ENCODE peak calls at places on chromosomes 7 and 10, in ten cellular contexts. Y, Z, G, L, O, R, U, N, H and I are unnamed samples.

GRCh38 chr10:132489053-132489703 is 48.4 kb upstream of the INPP5A start:
- DNase-seq in Y (peak; percentile 29), Z (no peak), G (no peak), L (no peak), O (no peak), R (peak; percentile 56), U (peak; percentile 83), N (peak; percentile 56), H (peak; percentile 42), I (no peak)

GRCh38 chr7:26399309-26399610 is 107.6 kb downstream of the SNX10 start:
- DNase-seq in Y (no peak), Z (no peak), G (peak; percentile 48), L (peak; percentile 39), O (no peak), R (peak; percentile 18), U (peak; percentile 55), N (no peak), H (peak; percentile 29), I (no peak)

GRCh38 chr10:12796431-12797185 is 204.9 kb downstream of the CCDC3 start:
- DNase-seq in Y (no peak), Z (no peak), G (no peak), L (no peak), O (no peak), R (no peak), U (no peak), N (no peak), H (no peak), I (no peak)

GRCh38 chr7:152202056-152202455 is 176.6 kb downstream of the GALNT11 start:
- DNase-seq in Y (no peak), Z (no peak), G (no peak), L (no peak), O (no peak), R (peak; percentile 31), U (peak; percentile 77), N (no peak), H (no peak), I (no peak)

GRCh38 chr7:36606442-36607205 is 117.7 kb downstream of the AOAH start:
- DNase-seq in Y (no peak), Z (no peak), G (no peak), L (no peak), O (no peak), R (no peak), U (no peak), N (no peak), H (no peak), I (no peak)

GRCh38 chr7:132347129-132347528 is 229.1 kb downstream of the PLXNA4 start:
- DNase-seq in Y (no peak), Z (no peak), G (no peak), L (no peak), O (no peak), R (no peak), U (no peak), N (no peak), H (no peak), I (no peak)

GRCh38 chr7:131131012-131131745 is 196.5 kb upstream of the MKLN1 start:
- DNase-seq in Y (no peak), Z (no peak), G (no peak), L (no peak), O (no peak), R (no peak), U (no peak), N (no peak), H (no peak), I (no peak)

GRCh38 chr7:114182837-114183236 is 231.8 kb upstream of the FOXP2 start:
- DNase-seq in Y (no peak), Z (no peak), G (no peak), L (peak; percentile 11), O (no peak), R (no peak), U (no peak), N (no peak), H (no peak), I (no peak)

GRCh38 chr7:108528183-108528712 is 2.3 kb upstream of the PNPLA8 start:
- DNase-seq in Y (no peak), Z (peak; percentile 94), G (no peak), L (no peak), O (no peak), R (no peak), U (no peak), N (no peak), H (no peak), I (no peak)

GRCh38 chr10:29131952-29132820 is 156.7 kb upstream of the LYZL1 start:
- DNase-seq in Y (no peak), Z (no peak), G (no peak), L (peak; percentile 25), O (no peak), R (peak; percentile 14), U (peak; percentile 28), N (no peak), H (no peak), I (no peak)

GRCh38 chr10:80535671-80536360 is 1.9 kb upstream of the SH2D4B start:
- DNase-seq in Y (no peak), Z (peak; percentile 57), G (peak; percentile 82), L (peak; percentile 66), O (peak; percentile 90), R (peak; percentile 41), U (peak; percentile 40), N (peak; percentile 94), H (peak; percentile 29), I (peak; percentile 59)

GRCh38 chr7:159102681-159103381 is 41.8 kb downstream of the VIPR2 start:
- DNase-seq in Y (no peak), Z (no peak), G (no peak), L (no peak), O (no peak), R (no peak), U (no peak), N (peak; percentile 36), H (peak; percentile 6), I (no peak)

GRCh38 chr7:98286701-98287485 is 5.4 kb downstream of the BRI3 start:
- DNase-seq in Y (no peak), Z (no peak), G (no peak), L (peak; percentile 8), O (no peak), R (no peak), U (peak; percentile 51), N (peak; percentile 59), H (no peak), I (no peak)

GRCh38 chr7:138958026-138958956 is 22.9 kb downstream of the KIAA1549 start:
- DNase-seq in Y (no peak), Z (peak; percentile 96), G (no peak), L (no peak), O (no peak), R (no peak), U (no peak), N (peak; percentile 63), H (no peak), I (no peak)

GRCh38 chr7:129958643-129959479 is 6.1 kb upstream of the UBE2H start:
- DNase-seq in Y (peak; percentile 45), Z (peak; percentile 99), G (peak; percentile 92), L (peak; percentile 90), O (no peak), R (peak; percentile 75), U (peak; percentile 55), N (no peak), H (no peak), I (no peak)

GRCh38 chr7:68573271-68574000 is 1024.8 kb upstream of the AUTS2 start:
- DNase-seq in Y (no peak), Z (no peak), G (no peak), L (no peak), O (no peak), R (no peak), U (no peak), N (no peak), H (no peak), I (no peak)

GRCh38 chr10:77436257-77436780 is 201.3 kb downstream of the KCNMA1 start:
- DNase-seq in Y (no peak), Z (no peak), G (no peak), L (no peak), O (no peak), R (peak; percentile 51), U (no peak), N (no peak), H (no peak), I (no peak)

GRCh38 chr10:69573056-69573806 is at the start of gene NEUROG3:
- DNase-seq in Y (no peak), Z (peak; percentile 30), G (no peak), L (no peak), O (no peak), R (no peak), U (no peak), N (peak; percentile 81), H (no peak), I (no peak)

DNA sequence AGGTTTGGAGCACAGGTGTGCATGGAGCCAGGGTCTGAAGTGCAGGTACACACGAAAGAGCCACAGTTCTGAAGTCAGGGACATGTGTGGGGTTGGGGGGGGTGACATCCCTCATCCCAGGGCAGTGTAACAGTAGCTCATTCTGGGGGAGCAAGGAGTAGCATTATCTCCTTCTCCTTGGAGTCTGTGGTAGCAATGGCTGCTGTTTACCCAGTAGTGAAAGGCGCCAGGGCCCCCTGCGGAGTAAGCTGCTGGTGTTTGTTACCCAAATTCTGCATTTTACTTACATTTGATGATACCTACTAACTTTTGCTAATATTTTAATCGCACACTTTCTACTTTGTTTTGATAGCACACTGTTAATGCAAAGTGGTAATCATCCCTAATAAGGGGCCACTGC is 665.5 kb downstream of the GATA3 start:
- DNase-seq in Y (no peak), Z (no peak), G (no peak), L (no peak), O (no peak), R (no peak), U (no peak), N (no peak), H (no peak), I (no peak)
- H3K9me3 ChIP-seq in Y (peaks cover 15% of the 10 kb centered on the region), Z (peaks cover 16% of the 10 kb centered on the region), G (peaks cover 8% of the 10 kb centered on the region), L (no peaks in the 10 kb centered on the region), O (peaks cover 7% of the 10 kb centered on the region), R (no peaks in the 10 kb centered on the region), U (no peaks in the 10 kb centered on the region), N (peaks cover 8% of the 10 kb centered on the region), H (no peaks in the 10 kb centered on the region), I (peaks cover 4% of the 10 kb centered on the region)

GRCh38 chr7:54419209-54419608 is 123.0 kb upstream of the VSTM2A start:
- DNase-seq in Y (no peak), Z (no peak), G (no peak), L (no peak), O (no peak), R (no peak), U (no peak), N (peak; percentile 33), H (no peak), I (no peak)
- H3K9me3 ChIP-seq in Y (peaks cover 16% of the 10 kb centered on the region), Z (no peaks in the 10 kb centered on the region), G (no peaks in the 10 kb centered on the region), L (no peaks in the 10 kb centered on the region), O (no peaks in the 10 kb centered on the region), R (no peaks in the 10 kb centered on the region), U (no peaks in the 10 kb centered on the region), N (no peaks in the 10 kb centered on the region), H (no peaks in the 10 kb centered on the region), I (no peaks in the 10 kb centered on the region)

GRCh38 chr7:64528770-64529169 is 34.1 kb downstream of the ZNF680 start:
- DNase-seq in Y (no peak), Z (no peak), G (no peak), L (no peak), O (no peak), R (no peak), U (no peak), N (no peak), H (no peak), I (no peak)
- H3K9me3 ChIP-seq in Y (peaks cover 31% of the 10 kb centered on the region), Z (peaks cover 27% of the 10 kb centered on the region), G (peaks cover 66% of the 10 kb centered on the region), L (peaks cover 6% of the 10 kb centered on the region), O (peaks cover 37% of the 10 kb centered on the region), R (no peaks in the 10 kb centered on the region), U (peaks cover 4% of the 10 kb centered on the region), N (peaks cover 88% of the 10 kb centered on the region), H (no peaks in the 10 kb centered on the region), I (peaks cover 24% of the 10 kb centered on the region)

DNA sequence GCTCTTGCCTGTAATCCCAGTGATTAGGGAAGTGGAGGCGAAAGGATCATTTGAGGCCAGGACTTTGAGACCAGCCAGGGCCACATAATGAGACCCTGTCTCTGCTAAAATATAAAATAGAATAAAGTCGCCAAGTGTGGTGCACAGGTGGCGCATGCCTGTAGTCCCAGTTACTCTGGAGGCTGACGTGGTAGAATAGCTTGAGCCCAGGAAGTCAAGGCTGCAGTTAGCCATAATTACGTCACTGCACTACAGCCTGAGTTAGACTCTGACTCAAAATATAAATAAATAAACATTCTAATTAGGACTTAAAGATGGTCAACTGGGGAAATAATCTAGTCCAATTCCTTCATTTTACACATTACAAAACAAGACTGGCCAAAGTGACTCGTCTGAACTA is 768 bp downstream of the CHCHD2 start:
- DNase-seq in Y (peak; percentile 57), Z (peak; percentile 79), G (peak; percentile 56), L (no peak), O (no peak), R (peak; percentile 84), U (peak; percentile 91), N (no peak), H (no peak), I (no peak)
- H3K9me3 ChIP-seq in Y (no peaks in the 10 kb centered on the region), Z (no peaks in the 10 kb centered on the region), G (peaks cover 8% of the 10 kb centered on the region), L (no peaks in the 10 kb centered on the region), O (no peaks in the 10 kb centered on the region), R (no peaks in the 10 kb centered on the region), U (no peaks in the 10 kb centered on the region), N (no peaks in the 10 kb centered on the region), H (no peaks in the 10 kb centered on the region), I (no peaks in the 10 kb centered on the region)